ENCODE peak calls at places on chromosomes 1 and 21, in eight cellular contexts. One of them, this sample, is unnamed.

GRCh38 chr21:45596704-45597318 is 46.7 kb upstream of the PCBP3 start:
- DNase-seq in EL: peak; percentile 46
- DNase-seq in activated T-cell treated with anti-CD3 and anti-CD28 coated beads for 1 hour: peak; percentile 91
- DNase-seq in mucosa of gallbladder: peak; percentile 70
- DNase-seq in uterus: peak; percentile 55
- DNase-seq in substantia nigra: peak; percentile 16
- DNase-seq in NCI-H146: peak; percentile 23
- DNase-seq in nephron progenitor cell: peak; percentile 86
- DNase-seq in this sample: peak; percentile 86

GRCh38 chr1:59107516-59107915 is 189.4 kb upstream of the FGGY start:
- DNase-seq in EL: no peak
- DNase-seq in activated T-cell treated with anti-CD3 and anti-CD28 coated beads for 1 hour: no peak
- DNase-seq in mucosa of gallbladder: no peak
- DNase-seq in uterus: peak; percentile 34
- DNase-seq in substantia nigra: peak; percentile 50
- DNase-seq in NCI-H146: no peak
- DNase-seq in nephron progenitor cell: no peak
- DNase-seq in this sample: no peak

GRCh38 chr1:39142394-39143060 is 62.0 kb upstream of the MACF1 start:
- DNase-seq in EL: peak; percentile 32
- DNase-seq in activated T-cell treated with anti-CD3 and anti-CD28 coated beads for 1 hour: no peak
- DNase-seq in mucosa of gallbladder: peak; percentile 73
- DNase-seq in uterus: no peak
- DNase-seq in substantia nigra: peak; percentile 68
- DNase-seq in NCI-H146: peak; percentile 8
- DNase-seq in nephron progenitor cell: no peak
- DNase-seq in this sample: no peak

GRCh38 chr1:53110370-53111072 is 31.9 kb downstream of the SLC1A7 start:
- DNase-seq in EL: peak; percentile 59
- DNase-seq in activated T-cell treated with anti-CD3 and anti-CD28 coated beads for 1 hour: no peak
- DNase-seq in mucosa of gallbladder: no peak
- DNase-seq in uterus: peak; percentile 57
- DNase-seq in substantia nigra: no peak
- DNase-seq in NCI-H146: no peak
- DNase-seq in nephron progenitor cell: no peak
- DNase-seq in this sample: no peak

GRCh38 chr1:207389728-207390464 is 64.2 kb upstream of the CR2 start:
- DNase-seq in EL: peak; percentile 68
- DNase-seq in activated T-cell treated with anti-CD3 and anti-CD28 coated beads for 1 hour: no peak
- DNase-seq in mucosa of gallbladder: no peak
- DNase-seq in uterus: no peak
- DNase-seq in substantia nigra: no peak
- DNase-seq in NCI-H146: no peak
- DNase-seq in nephron progenitor cell: no peak
- DNase-seq in this sample: no peak

GRCh38 chr1:17874231-17874630 is 119.1 kb downstream of the ACTL8 start:
- DNase-seq in EL: peak; percentile 97
- DNase-seq in activated T-cell treated with anti-CD3 and anti-CD28 coated beads for 1 hour: no peak
- DNase-seq in mucosa of gallbladder: no peak
- DNase-seq in uterus: no peak
- DNase-seq in substantia nigra: no peak
- DNase-seq in NCI-H146: no peak
- DNase-seq in nephron progenitor cell: no peak
- DNase-seq in this sample: no peak

GRCh38 chr1:220874201-220874655 is 5.0 kb upstream of the HLX start:
- DNase-seq in EL: peak; percentile 58
- DNase-seq in activated T-cell treated with anti-CD3 and anti-CD28 coated beads for 1 hour: no peak
- DNase-seq in mucosa of gallbladder: peak; percentile 56
- DNase-seq in uterus: no peak
- DNase-seq in substantia nigra: no peak
- DNase-seq in NCI-H146: no peak
- DNase-seq in nephron progenitor cell: peak; percentile 70
- DNase-seq in this sample: peak; percentile 68

GRCh38 chr1:247332901-247333361 is 1.3 kb upstream of the ZNF496 start:
- DNase-seq in EL: peak; percentile 37
- DNase-seq in activated T-cell treated with anti-CD3 and anti-CD28 coated beads for 1 hour: no peak
- DNase-seq in mucosa of gallbladder: peak; percentile 18
- DNase-seq in uterus: no peak
- DNase-seq in substantia nigra: no peak
- DNase-seq in NCI-H146: no peak
- DNase-seq in nephron progenitor cell: no peak
- DNase-seq in this sample: peak; percentile 7

GRCh38 chr1:88892146-88892877 is 945 bp upstream of the GTF2B start:
- DNase-seq in EL: peak; percentile 55
- DNase-seq in activated T-cell treated with anti-CD3 and anti-CD28 coated beads for 1 hour: no peak
- DNase-seq in mucosa of gallbladder: peak; percentile 29
- DNase-seq in uterus: no peak
- DNase-seq in substantia nigra: no peak
- DNase-seq in NCI-H146: peak; percentile 73
- DNase-seq in nephron progenitor cell: no peak
- DNase-seq in this sample: peak; percentile 15

GRCh38 chr1:92754000-92754787 is 30.7 kb downstream of the EVI5 start:
- DNase-seq in EL: peak; percentile 81
- DNase-seq in activated T-cell treated with anti-CD3 and anti-CD28 coated beads for 1 hour: no peak
- DNase-seq in mucosa of gallbladder: no peak
- DNase-seq in uterus: no peak
- DNase-seq in substantia nigra: no peak
- DNase-seq in NCI-H146: no peak
- DNase-seq in nephron progenitor cell: no peak
- DNase-seq in this sample: no peak

GRCh38 chr1:203800001-203800400 is 4.6 kb downstream of the ZBED6 start:
- DNase-seq in EL: no peak
- DNase-seq in activated T-cell treated with anti-CD3 and anti-CD28 coated beads for 1 hour: no peak
- DNase-seq in mucosa of gallbladder: no peak
- DNase-seq in uterus: no peak
- DNase-seq in substantia nigra: no peak
- DNase-seq in NCI-H146: no peak
- DNase-seq in nephron progenitor cell: no peak
- DNase-seq in this sample: no peak

GRCh38 chr1:239253032-239253431 is 133.3 kb upstream of the CHRM3 start:
- DNase-seq in EL: no peak
- DNase-seq in activated T-cell treated with anti-CD3 and anti-CD28 coated beads for 1 hour: no peak
- DNase-seq in mucosa of gallbladder: no peak
- DNase-seq in uterus: no peak
- DNase-seq in substantia nigra: no peak
- DNase-seq in NCI-H146: no peak
- DNase-seq in nephron progenitor cell: no peak
- DNase-seq in this sample: no peak

GRCh38 chr1:217137210-217137871 is 414.1 kb upstream of the ESRRG start:
- DNase-seq in EL: no peak
- DNase-seq in activated T-cell treated with anti-CD3 and anti-CD28 coated beads for 1 hour: no peak
- DNase-seq in mucosa of gallbladder: no peak
- DNase-seq in uterus: no peak
- DNase-seq in substantia nigra: no peak
- DNase-seq in NCI-H146: no peak
- DNase-seq in nephron progenitor cell: peak; percentile 59
- DNase-seq in this sample: no peak

GRCh38 chr1:33716976-33717688 is 146.7 kb upstream of the HMGB4 start:
- DNase-seq in EL: no peak
- DNase-seq in activated T-cell treated with anti-CD3 and anti-CD28 coated beads for 1 hour: no peak
- DNase-seq in mucosa of gallbladder: no peak
- DNase-seq in uterus: no peak
- DNase-seq in substantia nigra: no peak
- DNase-seq in NCI-H146: no peak
- DNase-seq in nephron progenitor cell: no peak
- DNase-seq in this sample: no peak

This sample was measured in HEK293T.